ENCODE peak calls at places on chromosomes 7 and 10, in six cellular contexts. T is A549; R is WERI-Rb-1; Y is hepatocyte; W is CD4-positive, alpha-beta T cell; X is stomach. Q is an unnamed sample.

GRCh38 chr7:1959305-1959704 is 273.4 kb downstream of the MAD1L1 start:
- DNase-seq in R (no peak), W (no peak), Y (no peak), X (no peak), T (no peak), Q (no peak)

GRCh38 chr7:154430640-154431039 is 378.4 kb downstream of the DPP6 start:
- DNase-seq in X (no peak), R (no peak), Y (no peak), T (no peak), W (no peak), Q (no peak)

GRCh38 chr10:49634053-49634660 is 20.3 kb downstream of the CHAT start:
- DNase-seq in Y (no peak), T (no peak), W (no peak), X (no peak), R (no peak), Q (no peak)

GRCh38 chr10:25564351-25564750 is 369.7 kb upstream of the MYO3A start:
- DNase-seq in T (no peak), W (no peak), R (no peak), X (no peak), Y (no peak), Q (no peak)

GRCh38 chr10:123999956-124000615 is 93.3 kb downstream of the CHST15 start:
- DNase-seq in W (no peak), R (peak), T (no peak), X (no peak), Y (no peak), Q (no peak)

GRCh38 chr7:114073711-114074110 is 154.9 kb upstream of the PPP1R3A start:
- DNase-seq in T (no peak), Y (no peak), R (no peak), W (no peak), X (no peak), Q (no peak)

GRCh38 chr7:99752354-99752753 is 17.4 kb upstream of the CYP3A7 start:
- DNase-seq in R (no peak), T (peak), X (peak), Y (peak), W (no peak), Q (no peak)

GRCh38 chr10:132591166-132591971 is 53.8 kb downstream of the INPP5A start:
- DNase-seq in R (peak), W (no peak), Y (peak), X (peak), T (peak), Q (no peak)

GRCh38 chr7:131890191-131890590 is 333.8 kb upstream of the PODXL start:
- DNase-seq in Y (no peak), W (no peak), X (no peak), R (no peak), T (no peak), Q (no peak)

GRCh38 chr10:51113007-51113406 is 38.7 kb downstream of the PRKG1 start:
- DNase-seq in X (no peak), R (no peak), T (no peak), W (no peak), Y (no peak), Q (no peak)

GRCh38 chr7:99499356-99499712 is 747 bp downstream of the ZNF394 start:
- DNase-seq in T (no peak), R (no peak), X (no peak), W (no peak), Y (no peak), Q (no peak)

DNA sequence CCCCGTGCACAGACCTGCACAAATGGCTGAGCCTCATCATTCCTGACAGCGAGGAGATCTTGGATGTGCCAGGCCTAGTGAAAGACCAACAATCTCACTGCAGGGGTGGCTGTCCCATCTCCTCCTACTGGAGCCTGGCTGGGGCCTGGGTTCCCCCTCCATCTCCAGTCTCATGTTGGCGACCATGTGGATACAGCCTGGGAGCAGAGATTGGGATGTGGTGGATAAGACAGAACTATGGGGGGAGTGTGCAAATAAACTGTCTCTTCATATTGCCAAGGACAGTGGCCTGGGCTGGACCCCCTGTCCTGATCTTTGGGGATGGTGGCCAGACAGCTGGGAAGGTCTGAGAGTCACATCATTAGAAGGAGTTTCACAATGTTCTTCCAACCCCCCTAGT is 5.9 kb upstream of the MINDY4 start:
- DNase-seq in W (no peak), T (no peak), X (no peak), Y (no peak), R (no peak), Q (no peak)
- H3K27ac ChIP-seq in W (no peak), T (no peak), X (peak), Y (no peak), R (no peak), Q (no peak)

DNA sequence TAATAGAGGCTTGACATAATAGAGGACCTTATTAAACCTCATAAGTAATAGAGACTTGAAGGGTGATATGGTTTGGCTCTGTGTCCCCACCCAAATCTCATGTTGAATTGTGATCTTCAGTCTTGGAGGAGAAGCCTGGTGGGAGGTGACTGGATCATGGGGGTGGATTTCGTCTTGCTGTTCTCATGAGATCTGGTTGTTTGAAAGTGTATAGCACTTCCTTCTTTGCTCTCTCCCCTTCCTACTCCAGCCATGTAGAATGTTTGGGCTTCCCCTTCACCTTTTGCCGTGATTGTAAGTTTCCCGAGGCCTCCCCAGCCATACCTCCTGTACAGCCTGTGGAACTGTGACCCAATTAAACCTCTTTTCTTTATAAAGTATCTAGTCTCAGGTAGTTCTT is 8.6 kb downstream of the KIFBP start:
- DNase-seq in W (no peak), Y (no peak), T (no peak), R (no peak), X (no peak), Q (no peak)
- H3K27ac ChIP-seq in W (no peak), Y (no peak), T (no peak), R (no peak), X (no peak), Q (no peak)

GRCh38 chr7:51273360-51273759 is 43.2 kb downstream of the COBL start:
- DNase-seq in X (no peak), T (no peak), R (no peak), Y (no peak), W (no peak), Q (no peak)
- H3K27ac ChIP-seq in X (no peak), T (no peak), R (no peak), Y (no peak), W (no peak), Q (no peak)

GRCh38 chr10:35397953-35398352 is 61.6 kb downstream of the CCNY start:
- DNase-seq in X (no peak), T (no peak), Y (no peak), W (no peak), R (no peak), Q (no peak)

GRCh38 chr10:35399414-35400009 is 63.2 kb downstream of the CCNY start:
- DNase-seq in R (no peak), W (no peak), Y (no peak), T (no peak), X (no peak), Q (no peak)

GRCh38 chr10:35398355-35398754 is 62.0 kb downstream of the CCNY start:
- DNase-seq in X (no peak), T (no peak), W (no peak), R (no peak), Y (no peak), Q (no peak)

GRCh38 chr10:35400600-35401268 is 64.4 kb downstream of the CCNY start:
- DNase-seq in T (no peak), R (no peak), X (no peak), W (no peak), Y (no peak), Q (no peak)

GRCh38 chr10:35398888-35399287 is 62.6 kb downstream of the CCNY start:
- DNase-seq in T (no peak), R (no peak), X (no peak), Y (no peak), W (no peak), Q (no peak)
- H3K27ac ChIP-seq in T (no peak), R (peak), X (no peak), Y (peak), W (no peak), Q (no peak)

DNA sequence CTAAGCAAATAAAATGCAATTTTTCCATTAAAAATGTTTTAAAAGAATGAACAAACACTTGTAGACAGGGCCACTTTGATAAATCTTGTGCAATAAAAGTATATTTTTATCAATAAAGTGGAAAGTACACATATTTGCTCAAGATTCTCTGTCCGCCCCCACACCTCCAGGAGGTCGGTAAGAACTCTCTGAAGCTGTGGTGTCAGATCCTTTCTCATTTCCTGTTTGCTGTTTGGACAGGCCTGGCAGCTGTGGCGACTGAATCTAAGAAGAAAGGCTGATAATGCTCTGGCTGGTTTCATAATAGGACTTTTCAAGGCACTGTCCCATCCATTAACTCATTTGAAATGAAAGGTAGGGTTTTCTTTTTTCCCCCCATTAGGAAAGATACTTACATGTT is 15.3 kb upstream of the ASB4 start:
- DNase-seq in X (no peak), R (peak), T (peak), W (no peak), Y (peak), Q (no peak)
- H3K27ac ChIP-seq in X (no peak), R (no peak), T (peak), W (no peak), Y (peak), Q (no peak)

DNA sequence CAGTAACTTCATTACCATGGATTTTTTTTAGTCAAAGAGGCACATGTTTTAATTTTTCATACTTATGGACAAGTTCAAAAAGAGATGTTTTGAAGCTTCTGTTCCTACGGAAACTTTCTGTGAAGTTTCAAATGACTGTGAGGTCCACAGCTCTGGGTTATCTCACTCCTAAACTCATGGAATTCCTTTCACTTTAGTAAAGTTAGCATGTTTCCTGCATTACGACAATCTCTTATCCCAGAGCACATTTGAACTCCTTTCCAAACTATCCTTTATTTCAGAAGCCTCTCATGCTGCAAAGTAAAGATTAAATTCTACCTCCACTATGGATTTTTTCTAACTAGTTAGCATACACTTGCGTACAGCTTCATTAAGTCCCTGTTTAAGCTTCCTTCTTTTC is 15.3 kb upstream of the ADD3 start:
- DNase-seq in T (no peak), R (no peak), X (no peak), Y (peak), W (no peak), Q (no peak)
- H3K27ac ChIP-seq in T (no peak), R (no peak), X (no peak), Y (peak), W (no peak), Q (no peak)

GRCh38 chr10:114244126-114244525 is 5.1 kb downstream of the VWA2 start:
- DNase-seq in R (no peak), Y (no peak), T (no peak), X (peak), W (no peak), Q (no peak)
- H3K27ac ChIP-seq in R (no peak), Y (no peak), T (no peak), X (peak), W (no peak), Q (peak)

DNA sequence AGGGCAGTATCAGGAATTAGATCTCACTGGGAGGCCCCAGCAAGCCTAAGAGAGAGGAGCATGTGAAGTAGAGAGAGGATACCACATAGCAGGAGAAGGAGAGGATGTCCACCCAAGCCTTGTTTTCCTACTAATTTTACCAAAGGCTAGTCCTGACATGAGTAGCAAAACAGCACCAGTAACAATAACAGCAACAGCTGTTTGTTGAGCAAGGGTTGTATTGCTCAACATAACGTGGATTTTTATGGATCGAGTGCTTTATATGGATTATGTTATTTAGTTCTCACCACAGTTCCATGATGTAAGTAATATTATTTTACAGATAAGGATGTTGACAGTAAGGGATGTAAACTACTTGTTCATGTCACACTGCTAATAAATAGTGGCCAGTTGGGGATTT is 135.2 kb upstream of the DLX6 start:
- DNase-seq in T (no peak), W (no peak), R (no peak), X (no peak), Y (no peak), Q (no peak)
- H3K27ac ChIP-seq in T (no peak), W (no peak), R (no peak), X (no peak), Y (peak), Q (no peak)

DNA sequence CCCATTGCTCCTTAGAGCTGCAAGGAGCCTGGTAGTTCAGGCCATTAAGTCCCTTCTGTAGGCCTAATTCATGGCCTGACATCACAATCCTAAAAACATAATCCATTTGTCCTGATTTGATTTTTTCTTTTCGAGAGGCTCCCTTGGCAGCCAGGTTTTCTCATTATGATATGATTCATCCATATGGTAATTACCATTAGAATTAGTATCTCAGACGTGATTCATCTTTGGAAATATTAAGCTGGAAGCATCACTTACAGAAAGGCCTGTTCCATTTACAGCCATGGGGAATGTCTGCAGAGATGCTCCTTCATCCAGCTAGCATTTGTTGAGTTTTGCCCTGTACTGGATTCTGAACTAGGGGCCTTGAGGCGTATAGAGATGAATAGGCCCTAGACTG is 128.5 kb downstream of the PLCE1 start:
- DNase-seq in T (no peak), Y (no peak), R (no peak), X (no peak), W (no peak), Q (no peak)
- H3K27ac ChIP-seq in T (peak), Y (peak), R (no peak), X (no peak), W (no peak), Q (no peak)

GRCh38 chr10:5545011-5545410 is 20.2 kb downstream of the CALML3 start:
- DNase-seq in T (no peak), R (no peak), Y (no peak), X (peak), W (no peak), Q (no peak)
- H3K27ac ChIP-seq in T (peak), R (no peak), Y (peak), X (peak), W (no peak), Q (peak)